ENCODE peak calls at places on chromosomes 11 and 22, in five cellular contexts. S is anterior cingulate cortex, O is substantia nigra, C is amniotic epithelial cell, L is ureter. P is an unnamed sample.
A peak's percentile ranks its signal among the peaks of the same experiment; 100 is the strongest.

GRCh38 chr22:29702025-29702930 is 17.5 kb upstream of the CABP7 start:
- DNase-seq in S (no peak), O (no peak), C (no peak), L (no peak), P (no peak)

GRCh38 chr11:10272132-10272531 is 21.9 kb downstream of the SBF2 start:
- DNase-seq in S (no peak), O (no peak), C (peak; percentile 75), L (no peak), P (no peak)

GRCh38 chr22:41917906-41918791 is 3.3 kb upstream of the SHISA8 start:
- DNase-seq in S (no peak), O (no peak), C (no peak), L (peak; percentile 74), P (no peak)

GRCh38 chr11:2136952-2137201 is 2.3 kb downstream of the IGF2 start:
- DNase-seq in S (no peak), O (no peak), C (no peak), L (no peak), P (no peak)

GRCh38 chr11:122917311-122917710 is 34.8 kb downstream of the JHY start:
- DNase-seq in S (no peak), O (no peak), C (peak; percentile 10), L (no peak), P (no peak)

GRCh38 chr11:65855927-65856363 is 2.0 kb downstream of the CFL1 start:
- DNase-seq in S (no peak), O (no peak), C (peak; percentile 39), L (no peak), P (no peak)

GRCh38 chr11:110362916-110363574 is 66.6 kb upstream of the RDX start:
- DNase-seq in S (no peak), O (no peak), C (peak; percentile 10), L (no peak), P (no peak)

GRCh38 chr11:33869511-33870422 is 22.1 kb downstream of the LMO2 start:
- DNase-seq in S (no peak), O (no peak), C (no peak), L (no peak), P (no peak)

GRCh38 chr22:38850941-38851849 is 7.4 kb upstream of the NPTXR start:
- DNase-seq in S (no peak), O (no peak), C (peak; percentile 83), L (no peak), P (no peak)

GRCh38 chr22:46994265-46994664 is 231.8 kb downstream of the TBC1D22A start:
- DNase-seq in S (no peak), O (no peak), C (no peak), L (no peak), P (no peak)

GRCh38 chr11:127919206-127920000 is 668.0 kb downstream of the ETS1 start:
- DNase-seq in S (no peak), O (no peak), C (peak; percentile 37), L (no peak), P (no peak)

GRCh38 chr11:1300569-1301187 is 8.8 kb downstream of the TOLLIP start:
- DNase-seq in S (no peak), O (no peak), C (no peak), L (peak; percentile 34), P (no peak)

GRCh38 chr22:46331496-46331895 is 4.0 kb upstream of the TRMU start:
- DNase-seq in S (no peak), O (no peak), C (no peak), L (no peak), P (no peak)

GRCh38 chr22:36084717-36085116 is 56.1 kb upstream of the RBFOX2 start:
- DNase-seq in S (no peak), O (no peak), C (no peak), L (no peak), P (no peak)

GRCh38 chr11:113313601-113314000 is 782 bp upstream of the TTC12 start:
- DNase-seq in S (no peak), O (no peak), C (no peak), L (no peak), P (no peak)

GRCh38 chr11:94450061-94450460 is 43.6 kb downstream of the MRE11 start:
- DNase-seq in S (no peak), O (no peak), C (peak; percentile 3), L (no peak), P (no peak)

GRCh38 chr11:128424271-128424709 is 163.1 kb downstream of the ETS1 start:
- DNase-seq in S (no peak), O (no peak), C (no peak), L (no peak), P (no peak)

GRCh38 chr11:118427707-118428106 is 8.6 kb upstream of the KMT2A start:
- DNase-seq in S (no peak), O (no peak), C (no peak), L (no peak), P (no peak)

GRCh38 chr11:37774441-37774840 is 1176.4 kb upstream of the RAG2 start:
- DNase-seq in S (no peak), O (no peak), C (no peak), L (no peak), P (no peak)

GRCh38 chr22:31610611-31611010 is 51.4 kb downstream of the PISD start:
- DNase-seq in S (no peak), O (no peak), C (no peak), L (no peak), P (no peak)

GRCh38 chr11:130979386-130979972 is 63.2 kb upstream of the SNX19 start:
- DNase-seq in S (no peak), O (no peak), C (peak; percentile 12), L (no peak), P (no peak)

P was measured in amygdala.